ENCODE peak calls at places on chromosome 3, in four cellular contexts. Q, Z, N and I are unnamed samples.

GRCh38 chr3:196603683-196604082 is 35.2 kb downstream of the FBXO45 start:
- DNase-seq in Q (no peak), Z (no peak), N (no peak), I (no peak)

GRCh38 chr3:10946526-10946925 is 46.0 kb upstream of the SLC6A1 start:
- DNase-seq in Q (no peak), Z (no peak), N (no peak), I (no peak)

GRCh38 chr3:38362825-38363224 is 16.2 kb downstream of the XYLB start:
- DNase-seq in Q (no peak), Z (no peak), N (no peak), I (no peak)

GRCh38 chr3:150168694-150169093 is 198.0 kb upstream of the PFN2 start:
- DNase-seq in Q (no peak), Z (peak; percentile 40), N (peak; percentile 44), I (peak; percentile 77)

GRCh38 chr3:112629425-112629824 is 11.5 kb downstream of the CCDC80 start:
- DNase-seq in Q (peak; percentile 44), Z (peak; percentile 99), N (peak; percentile 90), I (peak; percentile 97)

GRCh38 chr3:178968996-178969700 is 102.5 kb downstream of the ZMAT3 start:
- DNase-seq in Q (no peak), Z (no peak), N (no peak), I (no peak)

GRCh38 chr3:113070226-113071220 is 79.7 kb downstream of the GTPBP8 start:
- DNase-seq in Q (no peak), Z (peak; percentile 60), N (peak; percentile 38), I (peak; percentile 93)

GRCh38 chr3:56754753-56755365 is 46.9 kb downstream of the ARHGEF3 start:
- DNase-seq in Q (peak; percentile 19), Z (no peak), N (no peak), I (no peak)

GRCh38 chr3:52094591-52095485 is 38.5 kb upstream of the DUSP7 start:
- DNase-seq in Q (no peak), Z (no peak), N (no peak), I (no peak)

GRCh38 chr3:125150525-125151436 is 61.8 kb downstream of the SLC12A8 start:
- DNase-seq in Q (peak; percentile 58), Z (peak; percentile 33), N (peak; percentile 49), I (peak; percentile 59)

GRCh38 chr3:195076981-195077610 is 193.9 kb downstream of the XXYLT1 start:
- DNase-seq in Q (no peak), Z (no peak), N (no peak), I (no peak)

GRCh38 chr3:73255609-73256029 is 194.2 kb downstream of the EBLN2 start:
- DNase-seq in Q (peak; percentile 60), Z (peak; percentile 37), N (peak; percentile 90), I (peak; percentile 82)

GRCh38 chr3:99952306-99952705 is 134.6 kb downstream of the CMSS1 start:
- DNase-seq in Q (no peak), Z (peak; percentile 67), N (peak; percentile 39), I (peak; percentile 55)

GRCh38 chr3:125165189-125165947 is 47.2 kb downstream of the SLC12A8 start:
- DNase-seq in Q (no peak), Z (peak; percentile 52), N (peak; percentile 66), I (peak; percentile 60)

GRCh38 chr3:71303627-71304260 is 279.8 kb downstream of the FOXP1 start:
- DNase-seq in Q (peak; percentile 24), Z (peak; percentile 14), N (no peak), I (no peak)

GRCh38 chr3:53938645-53939044 is 47.0 kb upstream of the SELENOK start:
- DNase-seq in Q (peak; percentile 19), Z (peak; percentile 56), N (peak; percentile 75), I (peak; percentile 54)

GRCh38 chr3:31934018-31934417 is 47.0 kb downstream of the OSBPL10 start:
- DNase-seq in Q (no peak), Z (no peak), N (peak; percentile 37), I (no peak)

GRCh38 chr3:117756580-117756979 is 1047.0 kb downstream of the TUSC7 start:
- DNase-seq in Q (no peak), Z (no peak), N (no peak), I (no peak)

GRCh38 chr3:106824856-106825255 is 552.4 kb upstream of the CCDC54 start:
- DNase-seq in Q (no peak), Z (peak; percentile 48), N (peak; percentile 54), I (peak; percentile 60)

GRCh38 chr3:194983121-194983520 is 287.8 kb downstream of the XXYLT1 start:
- DNase-seq in Q (no peak), Z (no peak), N (no peak), I (no peak)

GRCh38 chr3:134840459-134840858 is 45.4 kb downstream of the EPHB1 start:
- DNase-seq in Q (no peak), Z (no peak), N (no peak), I (no peak)

GRCh38 chr3:122824465-122825379 is 29.9 kb downstream of the SLC49A4 start:
- DNase-seq in Q (no peak), Z (peak; percentile 55), N (no peak), I (peak; percentile 55)

GRCh38 chr3:100100454-100100853 is 13.8 kb downstream of the FILIP1L start:
- DNase-seq in Q (no peak), Z (no peak), N (no peak), I (no peak)

GRCh38 chr3:53493997-53494791 is at the start of gene CACNA1D:
- DNase-seq in Q (peak; percentile 82), Z (no peak), N (no peak), I (no peak)

DNA sequence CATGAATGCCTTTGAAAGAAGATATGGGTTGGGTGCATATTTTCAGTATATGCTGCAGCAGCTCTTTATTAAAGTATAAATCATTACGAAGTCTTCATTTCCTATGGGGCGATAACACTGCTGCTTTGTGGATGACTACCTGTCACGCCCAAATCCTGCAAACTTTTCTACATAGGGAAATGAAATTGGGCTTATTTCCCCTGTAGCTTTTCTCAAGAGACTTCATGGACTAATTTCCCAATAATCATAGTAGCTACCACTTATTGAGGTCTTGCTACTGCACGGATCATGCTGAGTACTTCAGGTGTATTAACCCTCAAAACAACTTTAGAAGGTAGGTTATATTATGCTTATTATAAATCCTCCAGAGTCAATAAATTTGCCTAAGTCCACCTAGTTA is 8.0 kb downstream of the TGFBR2 start:
- DNase-seq in Q (no peak), Z (no peak), N (no peak), I (no peak)
- H3K4me3 ChIP-seq in Q (no peak overlapping the region), Z (no peak overlapping the region), N (no peak overlapping the region), I (no peak overlapping the region)

GRCh38 chr3:9808345-9809037 is 1.6 kb upstream of the TTLL3 start:
- DNase-seq in Q (peak; percentile 36), Z (peak; percentile 22), N (peak; percentile 32), I (peak; percentile 44)
- TF ChIP-seq CTCF in Q (no peak), Z (peak; percentile 36), N (peak; percentile 26), I (peak; percentile 37)

DNA sequence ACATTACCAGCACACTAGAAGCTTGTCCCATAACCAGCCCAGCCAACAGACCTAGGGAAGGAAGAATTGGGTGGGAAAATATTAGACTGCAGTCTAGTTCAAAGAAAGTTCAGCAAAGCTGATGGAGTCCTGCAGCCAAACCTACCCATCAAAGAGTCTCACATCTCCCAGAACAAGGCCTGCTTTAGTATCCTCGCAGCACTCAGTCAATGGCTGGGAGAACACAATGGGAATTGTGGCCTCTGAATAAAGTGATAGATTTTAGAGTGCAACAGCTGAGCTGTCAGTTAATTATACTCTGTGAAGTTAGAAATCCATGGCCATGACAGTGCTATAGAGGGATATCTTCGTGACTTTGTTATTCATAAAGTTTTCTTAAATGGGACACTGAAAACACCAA is 207.2 kb upstream of the NAALADL2 start:
- DNase-seq in Q (no peak), Z (no peak), N (no peak), I (no peak)
- H3K4me3 ChIP-seq in Q (no peak overlapping the region), Z (no peak overlapping the region), N (no peak overlapping the region), I (no peak overlapping the region)

GRCh38 chr3:41018841-41019240 is 180.5 kb upstream of the CTNNB1 start:
- DNase-seq in Q (no peak), Z (no peak), N (no peak), I (no peak)
- TF ChIP-seq CTCF in Q (no peak), Z (no peak), N (no peak), I (no peak)